ENCODE peak calls at places on chromosomes 5 and 9, in five cellular contexts. One of them, this sample, is unnamed.

GRCh38 chr5:41636605-41637004 is 126.2 kb upstream of the PLCXD3 start:
- DNase-seq in MM.1S: peak
- DNase-seq in psoas muscle: no peak
- DNase-seq in A549: peak
- DNase-seq in AG10803: peak
- DNase-seq in this sample: peak

GRCh38 chr5:50440651-50441478 is at the start of gene EMB:
- DNase-seq in MM.1S: peak
- DNase-seq in psoas muscle: peak
- DNase-seq in A549: peak
- DNase-seq in AG10803: peak
- DNase-seq in this sample: no peak

GRCh38 chr9:97307091-97307490 is 368 bp upstream of the CCDC180 start:
- DNase-seq in MM.1S: no peak
- DNase-seq in psoas muscle: peak
- DNase-seq in A549: no peak
- DNase-seq in AG10803: peak
- DNase-seq in this sample: peak

GRCh38 chr9:130265431-130266235 is at the start of gene HMCN2:
- DNase-seq in MM.1S: no peak
- DNase-seq in psoas muscle: peak
- DNase-seq in A549: no peak
- DNase-seq in AG10803: no peak
- DNase-seq in this sample: no peak

GRCh38 chr5:138274189-138274853 is at the start of gene GFRA3:
- DNase-seq in MM.1S: no peak
- DNase-seq in psoas muscle: no peak
- DNase-seq in A549: no peak
- DNase-seq in AG10803: no peak
- DNase-seq in this sample: no peak

GRCh38 chr5:16791036-16791705 is 144.9 kb downstream of the MYO10 start:
- DNase-seq in MM.1S: peak
- DNase-seq in psoas muscle: no peak
- DNase-seq in A549: peak
- DNase-seq in AG10803: peak
- DNase-seq in this sample: peak

GRCh38 chr5:6365977-6366590 is 12.3 kb downstream of the MED10 start:
- DNase-seq in MM.1S: no peak
- DNase-seq in psoas muscle: peak
- DNase-seq in A549: no peak
- DNase-seq in AG10803: no peak
- DNase-seq in this sample: no peak

GRCh38 chr5:74638776-74639537 is 1.6 kb downstream of the ENC1 start:
- DNase-seq in MM.1S: peak
- DNase-seq in psoas muscle: no peak
- DNase-seq in A549: no peak
- DNase-seq in AG10803: peak
- DNase-seq in this sample: peak

GRCh38 chr5:1948111-1948510 is 65.4 kb upstream of the IRX4 start:
- DNase-seq in MM.1S: no peak
- DNase-seq in psoas muscle: no peak
- DNase-seq in A549: no peak
- DNase-seq in AG10803: no peak
- DNase-seq in this sample: no peak

GRCh38 chr5:151682751-151683331 is 3.9 kb downstream of the SPARC start:
- DNase-seq in MM.1S: no peak
- DNase-seq in psoas muscle: peak
- DNase-seq in A549: no peak
- DNase-seq in AG10803: peak
- DNase-seq in this sample: peak

GRCh38 chr5:151683936-151684586 is 2.7 kb downstream of the SPARC start:
- DNase-seq in MM.1S: no peak
- DNase-seq in psoas muscle: no peak
- DNase-seq in A549: no peak
- DNase-seq in AG10803: peak
- DNase-seq in this sample: peak

GRCh38 chr5:151683444-151683843 is 3.3 kb downstream of the SPARC start:
- DNase-seq in MM.1S: no peak
- DNase-seq in psoas muscle: no peak
- DNase-seq in A549: no peak
- DNase-seq in AG10803: peak
- DNase-seq in this sample: peak

GRCh38 chr5:151685749-151686672 is 704 bp downstream of the SPARC start:
- DNase-seq in MM.1S: no peak
- DNase-seq in psoas muscle: peak
- DNase-seq in A549: no peak
- DNase-seq in AG10803: peak
- DNase-seq in this sample: no peak

DNA sequence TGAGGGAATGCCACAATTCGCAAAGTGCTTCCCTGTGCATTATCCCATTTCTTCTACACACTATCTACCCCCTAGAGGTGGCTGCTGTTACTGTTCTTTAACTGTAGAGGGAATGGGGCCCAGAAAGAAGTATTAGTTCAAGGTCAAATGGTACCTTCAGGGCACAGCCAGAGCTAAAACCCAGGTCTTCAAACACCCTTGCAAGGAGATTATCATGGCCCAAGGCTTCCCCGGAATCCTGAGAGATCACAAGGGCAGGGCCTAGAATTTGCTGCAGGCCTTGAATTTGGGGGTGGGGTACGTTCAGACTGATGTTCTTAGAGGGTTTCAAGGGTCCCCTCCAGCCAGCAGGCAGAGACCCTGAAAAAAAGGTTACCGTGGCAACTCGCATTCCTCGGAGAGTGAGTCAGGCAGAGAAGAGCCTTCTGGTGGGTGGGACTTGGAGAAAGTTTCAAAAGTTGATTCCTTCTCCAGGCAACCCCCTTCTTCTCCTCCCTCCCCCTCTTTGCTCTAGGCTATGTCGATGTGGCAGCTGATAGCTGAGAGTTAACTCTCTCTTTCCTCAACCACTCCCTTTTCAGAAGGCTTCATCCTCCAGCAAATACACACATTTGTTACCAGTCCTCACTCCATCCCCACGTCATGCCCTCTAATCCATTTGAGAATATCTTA is 1.9 kb downstream of the SPARC start:
- DNase-seq in MM.1S: no peak
- DNase-seq in psoas muscle: no peak
- DNase-seq in A549: peak
- DNase-seq in AG10803: peak
- DNase-seq in this sample: peak
- H3K4me3 ChIP-seq in MM.1S: no peak
- H3K4me3 ChIP-seq in psoas muscle: peak
- H3K4me3 ChIP-seq in A549: no peak
- H3K4me3 ChIP-seq in AG10803: peak
- H3K4me3 ChIP-seq in this sample: peak

GRCh38 chr9:114072181-114073140 is 5.6 kb downstream of the AMBP start:
- DNase-seq in MM.1S: no peak
- DNase-seq in psoas muscle: peak
- DNase-seq in A549: no peak
- DNase-seq in AG10803: peak
- DNase-seq in this sample: peak
- TF ChIP-seq CTCF in MM.1S: no peak
- TF ChIP-seq CTCF in psoas muscle: no peak
- TF ChIP-seq CTCF in A549: no peak
- TF ChIP-seq CTCF in AG10803: no peak
- TF ChIP-seq CTCF in this sample: no peak

GRCh38 chr5:68744196-68744595 is 349.6 kb upstream of the SLC30A5 start:
- DNase-seq in MM.1S: no peak
- DNase-seq in psoas muscle: no peak
- DNase-seq in A549: no peak
- DNase-seq in AG10803: no peak
- DNase-seq in this sample: no peak
- H3K4me3 ChIP-seq in MM.1S: no peak
- H3K4me3 ChIP-seq in psoas muscle: no peak
- H3K4me3 ChIP-seq in A549: no peak
- H3K4me3 ChIP-seq in AG10803: no peak
- H3K4me3 ChIP-seq in this sample: no peak

GRCh38 chr5:29161897-29162296 is 2031.6 kb upstream of the CDH6 start:
- DNase-seq in MM.1S: no peak
- DNase-seq in psoas muscle: no peak
- DNase-seq in A549: no peak
- DNase-seq in AG10803: no peak
- DNase-seq in this sample: no peak

GRCh38 chr5:29157975-29158374 is 2035.5 kb upstream of the CDH6 start:
- DNase-seq in MM.1S: no peak
- DNase-seq in psoas muscle: no peak
- DNase-seq in A549: no peak
- DNase-seq in AG10803: no peak
- DNase-seq in this sample: no peak

GRCh38 chr5:29162297-29162696 is 2031.2 kb upstream of the CDH6 start:
- DNase-seq in MM.1S: no peak
- DNase-seq in psoas muscle: no peak
- DNase-seq in A549: peak
- DNase-seq in AG10803: no peak
- DNase-seq in this sample: no peak

GRCh38 chr5:29161399-29161798 is 2032.1 kb upstream of the CDH6 start:
- DNase-seq in MM.1S: no peak
- DNase-seq in psoas muscle: no peak
- DNase-seq in A549: no peak
- DNase-seq in AG10803: no peak
- DNase-seq in this sample: no peak
- TF ChIP-seq CTCF in MM.1S: no peak
- TF ChIP-seq CTCF in psoas muscle: no peak
- TF ChIP-seq CTCF in A549: no peak
- TF ChIP-seq CTCF in AG10803: no peak
- TF ChIP-seq CTCF in this sample: no peak

GRCh38 chr9:117494401-117495130 is 79.7 kb upstream of the ASTN2 start:
- DNase-seq in MM.1S: peak
- DNase-seq in psoas muscle: no peak
- DNase-seq in A549: no peak
- DNase-seq in AG10803: no peak
- DNase-seq in this sample: no peak
- H3K4me3 ChIP-seq in MM.1S: no peak
- H3K4me3 ChIP-seq in psoas muscle: no peak
- H3K4me3 ChIP-seq in A549: no peak
- H3K4me3 ChIP-seq in AG10803: no peak
- H3K4me3 ChIP-seq in this sample: no peak

GRCh38 chr9:78010419-78010818 is 21.2 kb downstream of the GNAQ start:
- DNase-seq in MM.1S: no peak
- DNase-seq in psoas muscle: no peak
- DNase-seq in A549: no peak
- DNase-seq in AG10803: no peak
- DNase-seq in this sample: no peak
- TF ChIP-seq CTCF in MM.1S: no peak
- TF ChIP-seq CTCF in psoas muscle: no peak
- TF ChIP-seq CTCF in A549: no peak
- TF ChIP-seq CTCF in AG10803: no peak
- TF ChIP-seq CTCF in this sample: no peak

DNA sequence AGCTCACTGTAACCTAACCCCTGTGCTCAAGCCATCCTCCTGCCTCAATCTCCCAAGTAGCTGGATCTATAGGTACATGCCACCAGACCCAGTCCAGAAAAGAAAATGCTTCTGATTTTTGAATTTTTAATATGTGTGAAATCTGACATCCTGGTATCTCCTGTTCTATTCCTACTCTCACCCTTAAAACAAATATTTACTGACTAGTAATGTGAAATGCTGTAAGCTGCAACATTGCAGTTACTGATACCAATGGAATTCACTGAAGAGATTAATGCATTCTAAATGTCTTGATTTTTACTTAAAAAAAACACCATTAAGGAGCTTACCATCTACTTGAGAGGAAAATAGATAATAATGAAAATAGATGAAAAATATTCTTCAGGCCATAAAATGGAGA is 162.7 kb upstream of the TSLP start:
- DNase-seq in MM.1S: no peak
- DNase-seq in psoas muscle: no peak
- DNase-seq in A549: no peak
- DNase-seq in AG10803: no peak
- DNase-seq in this sample: peak
- H3K4me3 ChIP-seq in MM.1S: no peak
- H3K4me3 ChIP-seq in psoas muscle: no peak
- H3K4me3 ChIP-seq in A549: no peak
- H3K4me3 ChIP-seq in AG10803: no peak
- H3K4me3 ChIP-seq in this sample: no peak

GRCh38 chr5:19564036-19564435 is 424.0 kb downstream of the CDH18 start:
- DNase-seq in MM.1S: no peak
- DNase-seq in psoas muscle: no peak
- DNase-seq in A549: no peak
- DNase-seq in AG10803: no peak
- DNase-seq in this sample: no peak

GRCh38 chr5:19568004-19568403 is 420.0 kb downstream of the CDH18 start:
- DNase-seq in MM.1S: no peak
- DNase-seq in psoas muscle: no peak
- DNase-seq in A549: no peak
- DNase-seq in AG10803: no peak
- DNase-seq in this sample: no peak
- TF ChIP-seq CTCF in MM.1S: no peak
- TF ChIP-seq CTCF in psoas muscle: no peak
- TF ChIP-seq CTCF in A549: no peak
- TF ChIP-seq CTCF in AG10803: no peak
- TF ChIP-seq CTCF in this sample: no peak

DNA sequence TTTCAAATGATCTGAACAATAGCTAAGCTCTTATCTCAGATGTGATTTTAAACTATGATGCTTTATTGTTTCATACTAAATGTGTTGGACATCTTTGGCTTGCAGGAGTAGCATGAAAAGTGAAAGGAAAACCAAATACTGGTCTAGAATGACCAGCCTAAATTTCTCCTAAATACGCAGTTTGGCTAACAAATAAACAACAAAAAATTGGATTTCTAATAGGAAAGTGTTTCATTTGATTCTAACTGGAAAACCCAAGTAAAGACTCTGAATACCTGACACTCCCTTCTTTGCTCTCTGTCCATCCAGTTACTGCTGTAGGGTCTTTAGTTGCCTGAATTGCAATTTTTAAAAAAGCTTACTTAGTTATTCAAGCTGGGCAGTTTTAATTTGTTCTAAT is 111.7 kb upstream of the ACOT12 start:
- DNase-seq in MM.1S: no peak
- DNase-seq in psoas muscle: no peak
- DNase-seq in A549: no peak
- DNase-seq in AG10803: no peak
- DNase-seq in this sample: peak
- H3K4me3 ChIP-seq in MM.1S: no peak
- H3K4me3 ChIP-seq in psoas muscle: peak
- H3K4me3 ChIP-seq in A549: no peak
- H3K4me3 ChIP-seq in AG10803: no peak
- H3K4me3 ChIP-seq in this sample: no peak